ENCODE peak calls at places on chromosomes 5 and 9, in ten cellular contexts. One of them, this sample, is unnamed.

GRCh38 chr5:64384761-64385160 is 121.1 kb upstream of the RGS7BP start:
- DNase-seq in breast epithelium: no peak
- DNase-seq in spleen: no peak
- DNase-seq in prostate gland: no peak
- DNase-seq in HCT116: peak; percentile 2
- DNase-seq in stomach: no peak
- DNase-seq in GM23338: peak; percentile 50
- DNase-seq in SK-N-SH: peak; percentile 1
- DNase-seq in Panc1: no peak
- DNase-seq in upper lobe of left lung: no peak
- DNase-seq in this sample: no peak

GRCh38 chr5:74863726-74864125 is 2.5 kb downstream of the FAM169A start:
- DNase-seq in HCT116: no peak
- DNase-seq in upper lobe of left lung: no peak
- DNase-seq in SK-N-SH: no peak
- DNase-seq in prostate gland: no peak
- DNase-seq in breast epithelium: no peak
- DNase-seq in stomach: no peak
- DNase-seq in GM23338: no peak
- DNase-seq in spleen: no peak
- DNase-seq in Panc1: no peak
- DNase-seq in this sample: no peak

GRCh38 chr5:173890195-173890951 is 2.2 kb downstream of the CPEB4 start:
- DNase-seq in SK-N-SH: peak; percentile 51
- DNase-seq in Panc1: peak; percentile 52
- DNase-seq in HCT116: no peak
- DNase-seq in upper lobe of left lung: peak; percentile 31
- DNase-seq in GM23338: peak; percentile 56
- DNase-seq in breast epithelium: no peak
- DNase-seq in stomach: no peak
- DNase-seq in spleen: no peak
- DNase-seq in prostate gland: no peak
- DNase-seq in this sample: no peak

GRCh38 chr5:155936520-155937406 is 390.2 kb upstream of the SGCD start:
- DNase-seq in spleen: no peak
- DNase-seq in GM23338: no peak
- DNase-seq in SK-N-SH: no peak
- DNase-seq in Panc1: no peak
- DNase-seq in prostate gland: no peak
- DNase-seq in HCT116: no peak
- DNase-seq in upper lobe of left lung: no peak
- DNase-seq in breast epithelium: no peak
- DNase-seq in stomach: no peak
- DNase-seq in this sample: no peak

GRCh38 chr5:139108056-139108811 is 89.9 kb downstream of the SIL1 start:
- DNase-seq in upper lobe of left lung: no peak
- DNase-seq in SK-N-SH: no peak
- DNase-seq in prostate gland: peak; percentile 19
- DNase-seq in breast epithelium: no peak
- DNase-seq in Panc1: no peak
- DNase-seq in stomach: no peak
- DNase-seq in spleen: no peak
- DNase-seq in HCT116: no peak
- DNase-seq in GM23338: no peak
- DNase-seq in this sample: no peak

GRCh38 chr5:181138258-181138657 is 7.3 kb upstream of the OR2V1 start:
- DNase-seq in HCT116: no peak
- DNase-seq in GM23338: peak; percentile 62
- DNase-seq in upper lobe of left lung: no peak
- DNase-seq in stomach: no peak
- DNase-seq in breast epithelium: no peak
- DNase-seq in SK-N-SH: no peak
- DNase-seq in Panc1: no peak
- DNase-seq in spleen: no peak
- DNase-seq in prostate gland: no peak
- DNase-seq in this sample: no peak

GRCh38 chr5:58114324-58114723 is 345.6 kb downstream of the PLK2 start:
- DNase-seq in breast epithelium: no peak
- DNase-seq in GM23338: no peak
- DNase-seq in SK-N-SH: no peak
- DNase-seq in prostate gland: no peak
- DNase-seq in HCT116: no peak
- DNase-seq in spleen: no peak
- DNase-seq in Panc1: no peak
- DNase-seq in upper lobe of left lung: no peak
- DNase-seq in stomach: no peak
- DNase-seq in this sample: no peak

GRCh38 chr9:115615821-115616665 is 498.1 kb upstream of the TNC start:
- DNase-seq in GM23338: no peak
- DNase-seq in spleen: no peak
- DNase-seq in breast epithelium: no peak
- DNase-seq in upper lobe of left lung: no peak
- DNase-seq in SK-N-SH: peak; percentile 4
- DNase-seq in prostate gland: no peak
- DNase-seq in HCT116: no peak
- DNase-seq in stomach: no peak
- DNase-seq in Panc1: peak; percentile 57
- DNase-seq in this sample: no peak

GRCh38 chr9:135255033-135255842 is 167.8 kb downstream of the OLFM1 start:
- DNase-seq in upper lobe of left lung: no peak
- DNase-seq in Panc1: no peak
- DNase-seq in spleen: peak; percentile 47
- DNase-seq in breast epithelium: no peak
- DNase-seq in HCT116: no peak
- DNase-seq in SK-N-SH: peak; percentile 58
- DNase-seq in prostate gland: no peak
- DNase-seq in GM23338: no peak
- DNase-seq in stomach: no peak
- DNase-seq in this sample: no peak

GRCh38 chr9:85212887-85213286 is 528.9 kb downstream of the AGTPBP1 start:
- DNase-seq in prostate gland: no peak
- DNase-seq in HCT116: peak; percentile 80
- DNase-seq in breast epithelium: no peak
- DNase-seq in upper lobe of left lung: no peak
- DNase-seq in stomach: no peak
- DNase-seq in SK-N-SH: no peak
- DNase-seq in spleen: no peak
- DNase-seq in GM23338: no peak
- DNase-seq in Panc1: no peak
- DNase-seq in this sample: peak; percentile 17

GRCh38 chr5:161230222-161230621 is 316.3 kb downstream of the GABRB2 start:
- DNase-seq in Panc1: no peak
- DNase-seq in breast epithelium: no peak
- DNase-seq in SK-N-SH: no peak
- DNase-seq in spleen: no peak
- DNase-seq in prostate gland: peak; percentile 55
- DNase-seq in upper lobe of left lung: peak; percentile 69
- DNase-seq in GM23338: peak; percentile 28
- DNase-seq in HCT116: no peak
- DNase-seq in stomach: peak; percentile 83
- DNase-seq in this sample: peak; percentile 43

GRCh38 chr5:88827997-88828396 is 55.0 kb downstream of the MEF2C start:
- DNase-seq in stomach: no peak
- DNase-seq in breast epithelium: no peak
- DNase-seq in Panc1: no peak
- DNase-seq in GM23338: no peak
- DNase-seq in upper lobe of left lung: no peak
- DNase-seq in prostate gland: no peak
- DNase-seq in spleen: no peak
- DNase-seq in HCT116: no peak
- DNase-seq in SK-N-SH: no peak
- DNase-seq in this sample: no peak

GRCh38 chr5:88829053-88829452 is 53.9 kb downstream of the MEF2C start:
- DNase-seq in spleen: no peak
- DNase-seq in SK-N-SH: no peak
- DNase-seq in breast epithelium: no peak
- DNase-seq in Panc1: no peak
- DNase-seq in GM23338: peak; percentile 21
- DNase-seq in prostate gland: no peak
- DNase-seq in stomach: no peak
- DNase-seq in upper lobe of left lung: peak; percentile 34
- DNase-seq in HCT116: no peak
- DNase-seq in this sample: no peak

GRCh38 chr5:88829773-88830172 is 53.2 kb downstream of the MEF2C start:
- DNase-seq in SK-N-SH: no peak
- DNase-seq in HCT116: no peak
- DNase-seq in GM23338: no peak
- DNase-seq in stomach: no peak
- DNase-seq in breast epithelium: no peak
- DNase-seq in prostate gland: no peak
- DNase-seq in Panc1: no peak
- DNase-seq in upper lobe of left lung: no peak
- DNase-seq in spleen: no peak
- DNase-seq in this sample: no peak

GRCh38 chr5:88831856-88832255 is 51.1 kb downstream of the MEF2C start:
- DNase-seq in prostate gland: no peak
- DNase-seq in breast epithelium: no peak
- DNase-seq in spleen: no peak
- DNase-seq in stomach: no peak
- DNase-seq in SK-N-SH: no peak
- DNase-seq in GM23338: no peak
- DNase-seq in upper lobe of left lung: no peak
- DNase-seq in HCT116: no peak
- DNase-seq in Panc1: no peak
- DNase-seq in this sample: no peak

GRCh38 chr5:88830567-88830966 is 52.4 kb downstream of the MEF2C start:
- DNase-seq in prostate gland: no peak
- DNase-seq in Panc1: no peak
- DNase-seq in breast epithelium: no peak
- DNase-seq in upper lobe of left lung: no peak
- DNase-seq in SK-N-SH: no peak
- DNase-seq in GM23338: no peak
- DNase-seq in HCT116: no peak
- DNase-seq in spleen: no peak
- DNase-seq in stomach: no peak
- DNase-seq in this sample: no peak
- H3K4me3 ChIP-seq in prostate gland: no peak overlapping the region
- H3K4me3 ChIP-seq in Panc1: no peak overlapping the region
- H3K4me3 ChIP-seq in breast epithelium: no peak overlapping the region
- H3K4me3 ChIP-seq in upper lobe of left lung: no peak overlapping the region
- H3K4me3 ChIP-seq in SK-N-SH: no peak overlapping the region
- H3K4me3 ChIP-seq in GM23338: no peak overlapping the region
- H3K4me3 ChIP-seq in HCT116: no peak overlapping the region
- H3K4me3 ChIP-seq in spleen: no peak overlapping the region
- H3K4me3 ChIP-seq in stomach: no peak overlapping the region
- H3K4me3 ChIP-seq in this sample: no peak overlapping the region

DNA sequence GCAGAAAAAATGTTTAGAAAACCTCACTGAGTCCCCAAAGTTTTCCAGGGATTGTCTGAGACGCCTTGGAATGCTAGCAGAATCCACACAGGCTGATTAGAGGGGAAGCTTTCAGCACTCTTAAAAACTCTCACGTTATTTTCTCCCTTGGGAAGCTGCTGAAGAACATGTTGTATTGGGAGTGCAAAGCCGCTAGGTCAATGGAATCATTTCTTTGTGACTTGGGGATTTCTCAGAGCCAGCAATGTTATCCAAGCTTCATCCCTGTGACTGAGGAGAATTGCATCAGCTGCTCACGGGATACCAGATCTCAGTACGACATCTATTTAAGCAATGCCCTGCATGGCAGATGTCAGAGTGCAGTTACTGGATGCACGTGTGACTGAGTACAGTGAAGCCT is 426.4 kb upstream of the MPDZ start:
- DNase-seq in upper lobe of left lung: no peak
- DNase-seq in SK-N-SH: peak; percentile 1
- DNase-seq in GM23338: no peak
- DNase-seq in stomach: no peak
- DNase-seq in breast epithelium: no peak
- DNase-seq in prostate gland: no peak
- DNase-seq in HCT116: no peak
- DNase-seq in spleen: no peak
- DNase-seq in Panc1: no peak
- DNase-seq in this sample: no peak
- TF ChIP-seq POLR2AphosphoS5 in upper lobe of left lung: no peak
- TF ChIP-seq POLR2AphosphoS5 in SK-N-SH: no peak
- TF ChIP-seq POLR2AphosphoS5 in GM23338: no peak
- TF ChIP-seq POLR2AphosphoS5 in stomach: peak; percentile 36
- TF ChIP-seq POLR2AphosphoS5 in breast epithelium: peak; percentile 78
- TF ChIP-seq POLR2AphosphoS5 in prostate gland: peak; percentile 6
- TF ChIP-seq POLR2AphosphoS5 in HCT116: no peak
- TF ChIP-seq POLR2AphosphoS5 in spleen: no peak
- TF ChIP-seq POLR2AphosphoS5 in Panc1: no peak
- TF ChIP-seq POLR2AphosphoS5 in this sample: peak; percentile 6

DNA sequence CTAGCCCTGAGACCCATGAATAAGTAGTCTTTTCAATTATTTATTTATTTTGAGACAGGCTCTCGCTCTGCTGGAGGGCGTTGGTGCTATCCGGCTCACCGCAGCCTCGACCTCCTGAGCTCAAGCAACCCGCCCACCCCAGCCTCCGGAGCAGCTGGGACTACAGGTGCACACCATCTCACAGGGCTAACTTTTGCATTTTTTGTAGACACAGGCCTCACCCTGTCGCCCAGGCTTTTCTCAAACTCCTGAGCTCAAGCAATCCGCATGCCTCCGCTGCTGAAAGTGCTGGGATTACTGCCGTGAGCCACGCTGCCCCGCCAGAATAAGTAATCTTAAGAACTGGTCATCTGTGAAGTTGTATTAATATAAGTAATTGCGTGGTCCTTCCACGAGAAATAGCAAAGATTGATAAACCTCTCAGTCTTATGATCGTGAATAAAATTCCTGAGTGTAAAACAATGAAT is 1.6 kb downstream of the ANXA2R start:
- DNase-seq in breast epithelium: no peak
- DNase-seq in GM23338: peak; percentile 46
- DNase-seq in upper lobe of left lung: peak; percentile 25
- DNase-seq in Panc1: no peak
- DNase-seq in HCT116: no peak
- DNase-seq in SK-N-SH: no peak
- DNase-seq in prostate gland: no peak
- DNase-seq in spleen: peak; percentile 84
- DNase-seq in stomach: no peak
- DNase-seq in this sample: peak; percentile 23
- H3K4me3 ChIP-seq in breast epithelium: peak overlapping the region; percentile 75
- H3K4me3 ChIP-seq in GM23338: peak overlapping the region; percentile 8
- H3K4me3 ChIP-seq in upper lobe of left lung: no peak overlapping the region
- H3K4me3 ChIP-seq in Panc1: peak overlapping the region; percentile 58
- H3K4me3 ChIP-seq in HCT116: no peak overlapping the region
- H3K4me3 ChIP-seq in SK-N-SH: peak overlapping the region; percentile 58
- H3K4me3 ChIP-seq in prostate gland: no peak overlapping the region
- H3K4me3 ChIP-seq in spleen: peak overlapping the region; percentile 57
- H3K4me3 ChIP-seq in stomach: peak overlapping the region; percentile 37
- H3K4me3 ChIP-seq in this sample: peak overlapping the region; percentile 69

DNA sequence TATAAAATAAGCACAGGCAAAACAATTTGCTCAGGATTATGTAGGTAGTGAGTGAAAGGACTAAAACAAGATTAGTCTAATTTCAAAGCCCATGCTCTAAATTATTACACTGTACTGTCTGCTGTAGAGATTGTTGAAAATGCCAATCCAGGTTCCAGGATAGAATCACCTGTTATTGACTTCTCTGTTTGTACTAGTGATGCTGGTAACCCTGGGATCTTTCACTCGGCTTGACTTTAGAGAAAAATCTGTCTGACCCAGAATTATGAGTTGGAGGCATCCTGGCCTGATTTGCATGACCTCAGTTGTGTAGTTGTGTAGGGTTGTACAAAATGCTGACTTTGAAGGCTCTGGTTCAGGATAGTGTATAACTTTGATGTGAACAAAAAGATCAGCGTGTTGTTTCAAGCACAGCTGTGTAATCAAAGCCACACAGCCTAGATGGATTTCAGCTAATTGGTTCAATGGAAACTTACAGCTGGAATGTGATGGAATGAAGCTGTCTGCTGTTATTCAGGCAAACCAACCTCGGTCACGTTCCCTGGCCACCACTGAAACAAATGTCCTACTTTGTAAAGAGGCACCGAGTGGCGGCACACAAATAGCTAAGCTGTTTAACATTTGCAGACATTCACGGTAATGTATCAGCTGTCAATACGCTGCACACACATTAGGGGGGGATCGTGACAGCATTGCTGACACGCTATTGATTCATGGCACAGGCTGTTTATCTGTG is 340.3 kb downstream of the KCTD16 start:
- DNase-seq in spleen: no peak
- DNase-seq in prostate gland: no peak
- DNase-seq in upper lobe of left lung: no peak
- DNase-seq in GM23338: no peak
- DNase-seq in Panc1: no peak
- DNase-seq in SK-N-SH: no peak
- DNase-seq in HCT116: no peak
- DNase-seq in breast epithelium: no peak
- DNase-seq in stomach: no peak
- DNase-seq in this sample: no peak
- TF ChIP-seq POLR2AphosphoS5 in spleen: no peak
- TF ChIP-seq POLR2AphosphoS5 in prostate gland: no peak
- TF ChIP-seq POLR2AphosphoS5 in upper lobe of left lung: no peak
- TF ChIP-seq POLR2AphosphoS5 in GM23338: no peak
- TF ChIP-seq POLR2AphosphoS5 in Panc1: no peak
- TF ChIP-seq POLR2AphosphoS5 in SK-N-SH: no peak
- TF ChIP-seq POLR2AphosphoS5 in HCT116: no peak
- TF ChIP-seq POLR2AphosphoS5 in breast epithelium: no peak
- TF ChIP-seq POLR2AphosphoS5 in stomach: no peak
- TF ChIP-seq POLR2AphosphoS5 in this sample: no peak

This sample was measured in transverse colon.